ENCODE peak calls at places on chromosomes 12 and 14, in six cellular contexts. R, S, H, Q, K and W are unnamed samples.

GRCh38 chr12:27966870-27967269 is 5.7 kb downstream of the PTHLH start:
- DNase-seq in R (no peak), S (no peak), H (no peak), Q (peak; percentile 99), K (no peak), W (no peak)

GRCh38 chr12:7369274-7369729 is 65.4 kb downstream of the ACSM4 start:
- DNase-seq in R (peak; percentile 3), S (no peak), H (no peak), Q (no peak), K (no peak), W (peak; percentile 44)

GRCh38 chr12:12872139-12872933 is 19.0 kb upstream of the GPRC5A start:
- DNase-seq in R (no peak), S (no peak), H (peak; percentile 87), Q (peak; percentile 79), K (peak; percentile 54), W (no peak)

GRCh38 chr14:68941820-68942219 is 37.3 kb downstream of the ACTN1 start:
- DNase-seq in R (no peak), S (no peak), H (no peak), Q (peak; percentile 97), K (peak; percentile 89), W (no peak)

GRCh38 chr12:76866726-76867125 is 12.1 kb downstream of the CSRP2 start:
- DNase-seq in R (peak; percentile 66), S (no peak), H (no peak), Q (peak; percentile 13), K (no peak), W (no peak)

GRCh38 chr14:64126548-64126947 is 167.6 kb downstream of the ESR2 start:
- DNase-seq in R (no peak), S (no peak), H (no peak), Q (no peak), K (no peak), W (no peak)

GRCh38 chr12:115640929-115641328 is 636.6 kb downstream of the MED13L start:
- DNase-seq in R (no peak), S (no peak), H (no peak), Q (peak; percentile 18), K (no peak), W (no peak)

GRCh38 chr12:52442600-52443061 is 8.5 kb upstream of the KRT75 start:
- DNase-seq in R (no peak), S (no peak), H (no peak), Q (peak; percentile 74), K (peak; percentile 83), W (no peak)

GRCh38 chr14:24483604-24484252 is 24.3 kb downstream of the CMA1 start:
- DNase-seq in R (no peak), S (no peak), H (no peak), Q (peak; percentile 10), K (no peak), W (no peak)

GRCh38 chr14:103562385-103563088 is at the start of the genes BAG5 and COA8:
- DNase-seq in R (peak; percentile 87), S (peak; percentile 79), H (peak; percentile 89), Q (peak; percentile 76), K (peak; percentile 89), W (peak; percentile 79)

GRCh38 chr14:69658664-69659261 is 47.4 kb downstream of the SUSD6 start:
- DNase-seq in R (no peak), S (no peak), H (no peak), Q (peak; percentile 57), K (no peak), W (no peak)

GRCh38 chr14:99876406-99876805 is 83.2 kb downstream of the EML1 start:
- DNase-seq in R (no peak), S (no peak), H (no peak), Q (no peak), K (no peak), W (no peak)

GRCh38 chr12:12398026-12398859 is 41.4 kb downstream of the BORCS5 start:
- DNase-seq in R (no peak), S (no peak), H (no peak), Q (peak; percentile 96), K (no peak), W (no peak)

GRCh38 chr14:102517412-102518062 is 8.0 kb upstream of the ANKRD9 start:
- DNase-seq in R (no peak), S (no peak), H (no peak), Q (no peak), K (peak; percentile 60), W (no peak)

GRCh38 chr12:41683023-41683422 is 461.7 kb downstream of the GXYLT1 start:
- DNase-seq in R (no peak), S (no peak), H (no peak), Q (no peak), K (no peak), W (no peak)

GRCh38 chr14:77257700-77258099 is 13.3 kb downstream of the NGB start:
- DNase-seq in R (no peak), S (no peak), H (no peak), Q (no peak), K (no peak), W (no peak)

GRCh38 chr12:30796891-30797371 is 42.2 kb upstream of the CAPRIN2 start:
- DNase-seq in R (no peak), S (no peak), H (no peak), Q (peak; percentile 39), K (peak; percentile 66), W (no peak)

GRCh38 chr12:30794591-30795409 is 40.0 kb upstream of the CAPRIN2 start:
- DNase-seq in R (no peak), S (no peak), H (no peak), Q (peak; percentile 91), K (peak; percentile 90), W (no peak)

GRCh38 chr12:30796508-30796780 is 41.7 kb upstream of the CAPRIN2 start:
- DNase-seq in R (peak; percentile 6), S (peak; percentile 37), H (no peak), Q (peak; percentile 62), K (peak; percentile 81), W (no peak)

GRCh38 chr12:30795410-30795659 is 40.6 kb upstream of the CAPRIN2 start:
- DNase-seq in R (no peak), S (no peak), H (no peak), Q (no peak), K (no peak), W (no peak)

GRCh38 chr12:30795660-30796507 is 41.1 kb upstream of the CAPRIN2 start:
- DNase-seq in R (peak; percentile 46), S (no peak), H (peak; percentile 26), Q (peak; percentile 68), K (peak; percentile 89), W (peak; percentile 49)
- TF ChIP-seq CTCF in R (no peak), S (no peak), H (no peak), Q (no peak), K (peak; percentile 35), W (no peak)

GRCh38 chr14:45156067-45156466 is 20.3 kb downstream of the FANCM start:
- DNase-seq in R (no peak), S (no peak), H (no peak), Q (peak; percentile 56), K (no peak), W (no peak)
- TF ChIP-seq CTCF in R (no peak), S (no peak), H (no peak), Q (peak; percentile 41), K (no peak), W (no peak)

DNA sequence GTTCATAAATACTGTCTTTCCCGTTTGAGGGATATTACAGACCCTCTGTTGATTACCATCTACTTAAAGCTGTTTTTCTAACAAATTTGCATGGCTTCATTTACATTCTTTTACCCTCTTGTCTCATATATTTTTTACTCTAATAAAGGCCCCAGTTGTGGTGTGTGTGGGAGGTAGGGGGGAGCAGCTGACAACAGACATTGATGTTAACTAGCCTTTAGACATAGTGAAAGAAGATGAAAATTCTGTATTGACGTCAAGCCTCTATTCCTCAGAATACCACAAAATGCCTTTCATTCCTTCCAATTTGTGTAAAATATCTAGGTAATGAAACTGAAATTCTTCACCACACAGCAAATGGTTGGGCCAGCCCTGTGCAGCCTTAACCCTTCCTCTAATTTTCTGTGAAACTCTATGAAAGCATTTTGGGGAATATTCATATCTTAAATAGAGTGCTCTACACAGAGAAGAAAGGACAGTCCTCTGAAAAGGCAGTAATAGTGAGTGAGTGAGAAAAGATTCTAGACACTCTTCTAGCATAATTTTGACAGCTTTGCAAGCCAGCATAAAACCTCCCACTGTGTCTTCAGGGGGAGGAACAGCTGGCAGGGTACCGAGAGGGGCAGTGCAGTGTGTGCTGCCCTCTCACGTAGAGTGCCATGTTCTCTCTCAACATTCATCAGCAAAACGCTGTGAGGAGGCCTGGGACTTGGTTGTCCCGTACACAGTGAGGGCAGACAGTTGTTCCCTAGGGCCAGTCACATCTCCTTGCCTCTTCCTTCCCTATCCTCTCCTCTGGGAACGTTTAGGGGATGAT is 20.1 kb upstream of the CERS5 start:
- DNase-seq in R (no peak), S (no peak), H (no peak), Q (peak; percentile 96), K (no peak), W (no peak)
- TF ChIP-seq CTCF in R (no peak), S (no peak), H (no peak), Q (no peak), K (no peak), W (no peak)

GRCh38 chr12:70242695-70243509 is at the start of gene CNOT2:
- DNase-seq in R (peak; percentile 85), S (peak; percentile 60), H (peak; percentile 92), Q (peak; percentile 90), K (peak; percentile 94), W (peak; percentile 93)
- TF ChIP-seq CTCF in R (peak; percentile 3), S (no peak), H (no peak), Q (no peak), K (no peak), W (no peak)

DNA sequence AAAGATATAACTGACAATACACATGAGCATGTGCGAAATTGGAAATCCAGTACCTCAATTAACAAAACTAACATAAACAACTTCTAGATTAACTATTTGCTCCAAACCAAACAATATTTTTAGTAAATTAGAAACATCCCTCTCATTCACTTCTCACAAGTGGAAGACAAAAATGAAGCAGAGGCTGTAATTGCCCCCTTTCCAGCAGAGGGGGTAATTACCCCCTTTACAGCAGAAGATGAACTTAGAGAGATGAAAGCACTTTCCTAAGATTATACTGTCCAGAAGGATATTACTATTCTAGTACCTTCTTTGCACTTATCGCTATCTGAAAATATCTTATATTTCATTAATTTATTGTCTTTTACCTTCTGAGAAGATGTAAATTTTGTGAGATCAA is 1025.2 kb downstream of the FSCB start:
- DNase-seq in R (no peak), S (no peak), H (no peak), Q (no peak), K (no peak), W (no peak)
- TF ChIP-seq CTCF in R (no peak), S (no peak), H (no peak), Q (no peak), K (peak; percentile 63), W (no peak)